ENCODE peak calls at places on chromosome 17, in seven cellular contexts. Z is A549, V is Calu3, W is ascending aorta, R is osteoblast, J is WTC11, A is type B pancreatic cell. G is an unnamed sample.

GRCh38 chr17:759964-760363 is 7.9 kb upstream of the GEMIN4 start:
- DNase-seq in W (no peak), R (no peak), A (no peak), V (no peak), Z (no peak), J (no peak), G (no peak)

GRCh38 chr17:40486513-40487370 is 14.7 kb downstream of the TNS4 start:
- DNase-seq in W (no peak), A (no peak), R (peak; percentile 85), J (no peak), V (no peak), Z (no peak), G (no peak)

GRCh38 chr17:34899892-34900291 is 61.4 kb downstream of the CCT6B start:
- DNase-seq in R (no peak), J (no peak), A (no peak), W (no peak), V (no peak), Z (no peak), G (no peak)

GRCh38 chr17:62804822-62805221 is 3.3 kb downstream of the MARCHF10 start:
- DNase-seq in W (no peak), A (no peak), Z (peak; percentile 86), J (no peak), V (peak; percentile 33), R (peak; percentile 88), G (no peak)

GRCh38 chr17:50817142-50817751 is 18.1 kb upstream of the WFIKKN2 start:
- DNase-seq in A (no peak), R (no peak), V (peak; percentile 76), J (peak; percentile 55), Z (peak; percentile 75), W (no peak), G (no peak)

GRCh38 chr17:64441772-64442549 is 7.0 kb upstream of the MILR1 start:
- DNase-seq in Z (no peak), A (no peak), V (no peak), J (no peak), R (peak; percentile 58), W (no peak), G (no peak)

GRCh38 chr17:57662644-57663308 is 82.3 kb downstream of the CCDC182 start:
- DNase-seq in A (peak; percentile 91), J (peak; percentile 98), W (peak; percentile 90), R (peak; percentile 98), V (peak; percentile 97), Z (peak; percentile 37), G (peak; percentile 92)

GRCh38 chr17:47218896-47219430 is 9.8 kb downstream of the MYL4 start:
- DNase-seq in W (no peak), A (no peak), R (no peak), Z (no peak), V (no peak), J (no peak), G (no peak)

GRCh38 chr17:3683054-3683511 is 12.9 kb downstream of the P2RX5 start:
- DNase-seq in V (peak; percentile 26), R (peak; percentile 98), Z (peak; percentile 93), J (peak; percentile 64), A (no peak), W (no peak), G (no peak)

GRCh38 chr17:3685174-3685812 is 10.7 kb downstream of the P2RX5 start:
- DNase-seq in V (no peak), A (no peak), Z (no peak), J (no peak), W (no peak), R (peak; percentile 75), G (no peak)

GRCh38 chr17:954431-955164 is 25.0 kb downstream of the NXN start:
- DNase-seq in V (no peak), A (no peak), Z (peak; percentile 87), J (no peak), R (peak; percentile 87), W (no peak), G (no peak)

GRCh38 chr17:76924345-76925332 is 56.4 kb downstream of the MGAT5B start:
- DNase-seq in W (no peak), A (no peak), J (no peak), V (no peak), R (peak; percentile 73), Z (no peak), G (no peak)

GRCh38 chr17:48153711-48154642 is 46.4 kb downstream of the SNX11 start:
- DNase-seq in A (no peak), W (no peak), Z (peak; percentile 75), R (peak; percentile 65), V (peak; percentile 66), J (peak; percentile 60), G (no peak)

GRCh38 chr17:72997559-72997958 is 94.9 kb downstream of the SLC39A11 start:
- DNase-seq in Z (no peak), W (no peak), V (no peak), J (no peak), R (no peak), A (no peak), G (no peak)

GRCh38 chr17:44352922-44353655 is 8.0 kb downstream of the GRN start:
- DNase-seq in V (no peak), W (no peak), R (no peak), A (no peak), J (no peak), Z (no peak), G (no peak)

GRCh38 chr17:80539022-80539421 is 5.6 kb upstream of the RPTOR start:
- DNase-seq in J (no peak), R (peak; percentile 75), W (no peak), A (no peak), V (no peak), Z (peak; percentile 41), G (no peak)

GRCh38 chr17:16444258-16444886 is 29.0 kb downstream of the TRPV2 start:
- DNase-seq in A (no peak), V (no peak), Z (no peak), W (no peak), R (peak; percentile 60), J (no peak), G (no peak)

DNA sequence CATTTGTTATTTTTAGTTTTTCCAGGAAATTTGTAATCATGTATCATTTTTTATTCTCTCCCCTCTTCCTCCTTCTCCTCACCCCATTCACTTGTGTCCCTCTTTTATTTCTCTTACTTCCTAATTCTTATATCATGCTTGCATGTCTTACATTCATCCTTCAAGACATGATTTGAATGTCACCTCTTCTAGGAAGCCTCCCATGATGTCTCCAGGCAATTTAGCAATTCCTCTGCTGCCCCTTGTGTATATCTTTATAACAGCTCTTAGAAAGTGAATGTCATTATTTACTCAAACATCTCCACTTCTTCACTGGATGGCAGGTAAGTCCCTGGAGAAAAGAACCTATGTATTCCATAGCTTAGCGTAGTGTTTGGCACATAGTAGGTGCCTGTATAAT is 7.8 kb downstream of the HNF1B start:
- DNase-seq in W (no peak), R (no peak), A (no peak), V (no peak), J (no peak), Z (peak; percentile 41), G (no peak)
- TF ChIP-seq CTCF in W (no peak), R (peak; percentile 26), A (peak; percentile 34), V (peak; percentile 74), J (no peak), Z (peak; percentile 65), G (peak; percentile 36)

DNA sequence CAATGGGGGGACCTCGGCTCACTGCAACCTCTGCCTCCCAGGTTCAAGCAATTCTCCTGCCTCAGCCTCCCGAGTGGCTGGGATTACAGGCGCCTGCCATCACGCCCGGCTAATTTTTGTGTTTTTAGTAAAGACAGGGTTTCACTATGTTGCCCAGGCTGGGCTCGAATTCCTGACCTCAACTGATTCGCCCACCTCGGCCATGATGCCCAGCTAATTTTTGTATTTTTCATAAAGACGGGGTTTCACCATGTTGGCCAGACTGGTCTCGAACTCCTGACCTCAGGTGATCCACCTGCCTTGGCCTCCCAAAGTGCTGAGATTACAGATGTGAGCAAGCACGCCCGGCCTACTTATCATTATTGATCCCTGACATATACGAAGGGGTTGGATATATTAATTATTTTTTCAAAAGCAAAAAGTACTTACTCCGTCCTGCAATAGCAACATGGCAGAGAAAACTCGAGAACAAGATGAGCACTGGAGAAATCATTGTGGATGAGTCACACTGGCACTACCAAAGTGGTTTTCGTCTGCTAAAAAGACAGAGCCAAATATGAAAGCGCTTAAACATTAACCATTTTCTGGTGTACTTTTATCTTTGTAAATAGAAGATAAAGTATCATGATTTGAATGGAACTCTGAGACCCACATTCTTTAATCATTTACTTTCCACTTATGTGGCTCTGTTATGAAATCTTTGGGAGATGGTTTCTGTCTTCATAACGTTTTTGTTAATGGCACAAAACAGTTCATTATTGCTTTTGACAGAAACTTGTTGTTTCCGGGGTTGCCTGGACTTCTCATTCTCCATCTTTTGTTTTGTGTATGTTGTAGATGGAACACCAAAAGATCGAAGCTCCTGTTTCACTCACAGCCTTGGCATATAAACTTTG is at the start of gene APOH:
- DNase-seq in A (no peak), J (no peak), W (no peak), R (no peak), V (peak; percentile 7), Z (peak; percentile 59), G (no peak)
- TF ChIP-seq CTCF in A (no peak), J (no peak), W (no peak), R (no peak), V (no peak), Z (no peak), G (no peak)

DNA sequence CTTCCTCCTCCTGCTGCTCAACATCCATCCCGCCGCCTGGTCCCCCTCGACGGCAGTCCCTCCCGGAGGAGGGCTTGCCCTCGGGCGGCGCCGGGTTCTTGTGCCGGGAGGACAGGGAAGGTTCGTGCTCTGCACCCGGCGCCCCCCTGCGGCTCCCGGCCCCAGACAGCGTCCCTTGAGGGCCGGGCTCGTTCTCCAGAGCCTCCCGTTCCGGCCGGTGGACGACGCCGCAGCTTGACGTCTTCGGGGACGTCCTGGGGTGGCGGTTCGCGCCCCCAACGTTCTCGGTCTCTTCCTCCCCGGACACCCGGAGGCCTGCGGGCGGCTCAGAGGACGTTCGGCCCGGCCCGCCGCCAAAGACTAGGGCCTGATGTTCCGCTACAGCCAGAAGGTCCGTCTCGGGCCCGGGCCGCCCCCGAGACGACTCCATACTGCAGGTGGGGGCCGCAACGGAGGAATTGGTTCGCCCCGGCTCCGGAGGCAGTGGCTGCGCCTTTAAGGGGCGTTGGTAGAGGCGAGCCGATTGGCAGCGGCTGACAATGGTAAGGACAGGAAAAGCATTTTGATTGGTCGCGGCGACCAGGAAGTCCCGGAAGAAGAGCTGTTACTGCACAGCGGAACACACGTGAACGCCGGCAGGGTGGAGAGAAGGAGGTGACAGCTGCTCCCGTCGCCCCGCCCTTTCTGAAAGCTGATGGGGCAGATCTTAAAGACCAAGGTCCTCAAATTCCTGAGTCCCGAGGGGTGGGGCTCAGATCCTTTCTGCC is at the start of gene BORCS6:
- DNase-seq in Z (peak; percentile 97), A (peak; percentile 91), V (peak; percentile 90), R (peak; percentile 98), J (peak; percentile 95), W (peak; percentile 97), G (peak; percentile 98)
- TF ChIP-seq CTCF in Z (peak; percentile 19), A (no peak), V (no peak), R (no peak), J (no peak), W (peak; percentile 6), G (no peak)

GRCh38 chr17:31788956-31789355 is 70.1 kb downstream of the COPRS start:
- DNase-seq in A (no peak), R (no peak), V (no peak), J (no peak), W (no peak), Z (no peak), G (no peak)

GRCh38 chr17:31788571-31788946 is 70.5 kb downstream of the COPRS start:
- DNase-seq in W (no peak), R (no peak), J (no peak), A (no peak), Z (no peak), V (no peak), G (no peak)

GRCh38 chr17:31792007-31792585 is 66.9 kb downstream of the COPRS start:
- DNase-seq in J (no peak), W (no peak), V (no peak), Z (no peak), R (peak; percentile 81), A (no peak), G (no peak)

GRCh38 chr17:31787857-31788570 is 71.0 kb downstream of the COPRS start:
- DNase-seq in R (peak; percentile 93), A (no peak), J (no peak), W (peak; percentile 51), V (no peak), Z (no peak), G (no peak)

GRCh38 chr17:31789707-31790505 is 69.1 kb downstream of the COPRS start:
- DNase-seq in Z (no peak), W (no peak), A (no peak), R (no peak), V (no peak), J (no peak), G (no peak)
- TF ChIP-seq CTCF in Z (no peak), W (no peak), A (no peak), R (no peak), V (no peak), J (no peak), G (no peak)

G was measured in osteocyte.